ENCODE peak calls at places on chromosome 6, in five cellular contexts. Q is CD8-positive, alpha-beta memory T cell; W is A549; D is Panc1; I is neuronal stem cell. M is an unnamed sample.

GRCh38 chr6:87832025-87832825 is 130.2 kb upstream of the AKIRIN2 start:
- DNase-seq in W (no peak), D (no peak), Q (peak; percentile 27), I (no peak), M (peak; percentile 57)

GRCh38 chr6:40695750-40696415 is 108.7 kb upstream of the LRFN2 start:
- DNase-seq in W (no peak), D (no peak), Q (no peak), I (no peak), M (no peak)

GRCh38 chr6:579339-579738 is 77.6 kb downstream of the HUS1B start:
- DNase-seq in Q (no peak), W (peak; percentile 10), I (no peak), D (no peak), M (peak; percentile 22)

GRCh38 chr6:2245954-2246863 is 804 bp upstream of the GMDS start:
- DNase-seq in D (peak; percentile 35), Q (peak; percentile 31), I (no peak), W (peak; percentile 38), M (peak; percentile 70)

GRCh38 chr6:99458319-99458718 is 33.2 kb upstream of the PNISR start:
- DNase-seq in Q (no peak), I (no peak), D (no peak), W (no peak), M (peak; percentile 43)

GRCh38 chr6:50925981-50926380 is 107.3 kb downstream of the TFAP2B start:
- DNase-seq in I (no peak), W (no peak), Q (no peak), D (no peak), M (no peak)

GRCh38 chr6:131063764-131064272 is 773 bp upstream of the EPB41L2 start:
- DNase-seq in W (no peak), I (no peak), D (no peak), Q (no peak), M (no peak)

GRCh38 chr6:169654590-169655391 is 47.0 kb downstream of the WDR27 start:
- DNase-seq in W (no peak), Q (peak; percentile 75), D (peak; percentile 24), I (no peak), M (no peak)

GRCh38 chr6:44851176-44851575 is 463.7 kb downstream of the CDC5L start:
- DNase-seq in I (no peak), W (no peak), D (no peak), Q (no peak), M (no peak)

GRCh38 chr6:90715093-90715655 is 128.3 kb upstream of the MAP3K7 start:
- DNase-seq in Q (no peak), D (no peak), I (no peak), W (no peak), M (no peak)

GRCh38 chr6:116144590-116144989 is 18.7 kb upstream of the COL10A1 start:
- DNase-seq in D (no peak), Q (no peak), W (no peak), I (no peak), M (peak; percentile 84)

GRCh38 chr6:25181923-25182322 is 97.3 kb upstream of the CARMIL1 start:
- DNase-seq in I (no peak), Q (no peak), W (no peak), D (no peak), M (no peak)

GRCh38 chr6:3809982-3810381 is 39.2 kb upstream of the FAM50B start:
- DNase-seq in Q (no peak), D (no peak), I (no peak), W (no peak), M (no peak)

GRCh38 chr6:40286721-40287120 is 300.4 kb downstream of the LRFN2 start:
- DNase-seq in W (no peak), Q (no peak), I (no peak), D (no peak), M (no peak)

GRCh38 chr6:20056350-20056992 is 155.8 kb downstream of the MBOAT1 start:
- DNase-seq in W (peak; percentile 9), Q (no peak), D (peak; percentile 8), I (peak; percentile 48), M (peak; percentile 55)

GRCh38 chr6:16334671-16335070 is 96.3 kb downstream of the GMPR start:
- DNase-seq in I (no peak), W (peak; percentile 19), D (no peak), Q (no peak), M (no peak)

GRCh38 chr6:64217721-64218603 is 582.4 kb downstream of the PHF3 start:
- DNase-seq in W (no peak), Q (no peak), D (no peak), I (no peak), M (no peak)

GRCh38 chr6:36639171-36639808 is 39.2 kb upstream of the CDKN1A start:
- DNase-seq in D (no peak), W (no peak), Q (no peak), I (no peak), M (no peak)

GRCh38 chr6:44253307-44254101 is 3.8 kb downstream of the SLC35B2 start:
- DNase-seq in Q (peak; percentile 45), W (no peak), I (no peak), D (no peak), M (peak; percentile 66)

GRCh38 chr6:147116043-147116442 is 88.2 kb upstream of the STXBP5 start:
- DNase-seq in Q (no peak), I (no peak), W (no peak), D (no peak), M (no peak)

GRCh38 chr6:151437401-151437800 is 14.5 kb downstream of the RMND1 start:
- DNase-seq in D (no peak), I (no peak), Q (no peak), W (no peak), M (no peak)

GRCh38 chr6:168212322-168212721 is 107.3 kb downstream of the DACT2 start:
- DNase-seq in Q (no peak), D (no peak), I (no peak), W (no peak), M (no peak)

GRCh38 chr6:90598192-90598951 is 11.5 kb upstream of the MAP3K7 start:
- DNase-seq in W (no peak), I (no peak), D (no peak), Q (no peak), M (no peak)

GRCh38 chr6:1729133-1729751 is 119.5 kb downstream of the FOXC1 start:
- DNase-seq in W (no peak), I (no peak), Q (no peak), D (no peak), M (no peak)

GRCh38 chr6:82040405-82041221 is 206.9 kb downstream of the IBTK start:
- DNase-seq in I (peak; percentile 60), W (peak; percentile 6), D (no peak), Q (no peak), M (peak; percentile 70)

GRCh38 chr6:3698021-3698420 is 53.5 kb downstream of the PXDC1 start:
- DNase-seq in D (no peak), Q (no peak), I (no peak), W (no peak), M (no peak)

GRCh38 chr6:27168586-27169443 is 78.7 kb upstream of the PRSS16 start:
- DNase-seq in W (no peak), Q (no peak), D (no peak), I (no peak), M (no peak)

GRCh38 chr6:137095651-137096238 is 51.0 kb upstream of the IL20RA start:
- DNase-seq in Q (no peak), I (no peak), W (no peak), D (no peak), M (peak; percentile 26)

GRCh38 chr6:162056745-162057144 is 670.8 kb downstream of the PRKN start:
- DNase-seq in Q (no peak), I (no peak), W (peak; percentile 35), D (no peak), M (peak; percentile 51)

GRCh38 chr6:112117554-112117953 is 30.2 kb downstream of the FAM229B start:
- DNase-seq in D (no peak), Q (no peak), W (no peak), I (no peak), M (peak; percentile 26)

GRCh38 chr6:134381926-134382325 is 64.0 kb upstream of the SGK1 start:
- DNase-seq in Q (no peak), W (no peak), D (no peak), I (no peak), M (no peak)

GRCh38 chr6:73519943-73520687 is 717 bp downstream of the EEF1A1 start:
- DNase-seq in D (no peak), Q (peak; percentile 71), I (no peak), W (no peak), M (peak; percentile 62)

GRCh38 chr6:111989743-111990142 is 64.2 kb upstream of the CCN6 start:
- DNase-seq in D (no peak), I (no peak), W (no peak), Q (peak; percentile 58), M (no peak)

GRCh38 chr6:158640519-158640918 is 4.0 kb downstream of the DYNLT1 start:
- DNase-seq in W (no peak), Q (no peak), I (no peak), D (no peak), M (no peak)

DNA sequence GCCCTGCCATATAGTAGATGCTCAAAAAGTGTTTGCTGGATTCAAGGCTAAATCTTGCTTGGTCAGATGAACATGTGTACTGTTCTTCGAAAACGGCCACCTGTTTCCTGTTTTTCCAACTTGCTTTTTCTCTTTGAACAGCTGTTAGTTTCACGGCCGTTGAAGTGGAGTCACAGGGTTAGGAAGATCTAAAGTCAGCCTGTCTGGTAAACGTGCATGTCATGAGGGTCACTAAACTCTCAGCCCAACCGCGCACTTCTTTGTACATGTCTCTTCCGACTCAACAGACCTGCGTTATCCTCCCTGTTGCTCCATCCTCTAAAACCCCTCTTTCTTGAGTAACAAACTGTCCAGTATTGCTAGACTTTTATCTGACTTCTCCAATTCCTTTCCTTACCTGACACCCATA is 93.2 kb upstream of the MAN1A1 start:
- DNase-seq in D (no peak), Q (no peak), W (no peak), I (no peak), M (peak; percentile 90)
- H3K4me3 ChIP-seq in D (no peak overlapping the region), Q (no peak overlapping the region), W (no peak overlapping the region), I (no peak overlapping the region), M (no peak overlapping the region)

GRCh38 chr6:10316327-10316726 is 98.5 kb downstream of the TFAP2A start:
- DNase-seq in W (no peak), D (no peak), I (no peak), Q (no peak), M (peak; percentile 66)
- H3K27ac ChIP-seq in W (no peak overlapping the region), D (peak overlapping the region; percentile 83), I (no peak overlapping the region), Q (no peak overlapping the region), M (peak overlapping the region; percentile 31)

GRCh38 chr6:61210549-61210948 is 1075.5 kb downstream of the KHDRBS2 start:
- DNase-seq in W (no peak), D (no peak), Q (no peak), I (no peak), M (no peak)
- H3K9me3 ChIP-seq in W (no peaks in the 10 kb centered on the region), D (peaks cover 46% of the 10 kb centered on the region), Q (no peaks in the 10 kb centered on the region), I (peaks cover 2% of the 10 kb centered on the region), M (no peaks in the 10 kb centered on the region)

GRCh38 chr6:138450445-138450844 is 46.4 kb downstream of the HEBP2 start:
- DNase-seq in D (no peak), W (no peak), Q (no peak), I (no peak), M (no peak)
- H3K4me3 ChIP-seq in D (no peak overlapping the region), W (no peak overlapping the region), Q (no peak overlapping the region), I (no peak overlapping the region), M (no peak overlapping the region)

GRCh38 chr6:160132297-160132637 is 10.7 kb downstream of the SLC22A1 start:
- DNase-seq in W (no peak), Q (no peak), I (no peak), D (no peak), M (no peak)
- H3K27ac ChIP-seq in W (no peak overlapping the region), Q (no peak overlapping the region), I (no peak overlapping the region), D (no peak overlapping the region), M (no peak overlapping the region)

GRCh38 chr6:121800047-121800446 is 364.6 kb downstream of the GJA1 start:
- DNase-seq in I (no peak), D (no peak), W (no peak), Q (no peak), M (no peak)

GRCh38 chr6:121794630-121795029 is 359.2 kb downstream of the GJA1 start:
- DNase-seq in D (peak; percentile 85), I (no peak), W (peak; percentile 19), Q (no peak), M (peak; percentile 26)

GRCh38 chr6:121799574-121799973 is 364.1 kb downstream of the GJA1 start:
- DNase-seq in D (no peak), W (no peak), Q (no peak), I (no peak), M (no peak)
- H3K9me3 ChIP-seq in D (peaks cover 4% of the 10 kb centered on the region), W (peaks cover 6% of the 10 kb centered on the region), Q (no peaks in the 10 kb centered on the region), I (no peaks in the 10 kb centered on the region), M (no peaks in the 10 kb centered on the region)

M was measured in SJCRH30.